ENCODE peak calls at places on chromosome 19, in five cellular contexts. F, W, I, S and K are unnamed samples.

GRCh38 chr19:58569943-58570670 is 3.0 kb downstream of the MZF1 start:
- DNase-seq in F (no peak), W (no peak), I (no peak), S (no peak), K (no peak)

GRCh38 chr19:16559896-16560295 is 12.3 kb downstream of the SLC35E1 start:
- DNase-seq in F (no peak), W (no peak), I (no peak), S (no peak), K (no peak)

GRCh38 chr19:17076539-17076919 is 952 bp downstream of the MYO9B start:
- DNase-seq in F (no peak), W (no peak), I (no peak), S (no peak), K (peak; percentile 44)

GRCh38 chr19:34734601-34735103 is 609 bp downstream of the ZNF181 start:
- DNase-seq in F (no peak), W (no peak), I (no peak), S (no peak), K (no peak)

GRCh38 chr19:18763674-18764590 is 27.2 kb downstream of the COMP start:
- DNase-seq in F (no peak), W (no peak), I (no peak), S (peak; percentile 88), K (peak; percentile 98)

GRCh38 chr19:4654437-4655361 is 15.4 kb downstream of the TNFAIP8L1 start:
- DNase-seq in F (no peak), W (no peak), I (no peak), S (no peak), K (no peak)

GRCh38 chr19:38028913-38029565 is 122.0 kb downstream of the SIPA1L3 start:
- DNase-seq in F (no peak), W (no peak), I (no peak), S (no peak), K (no peak)

GRCh38 chr19:41428481-41428859 is 1.3 kb upstream of the B3GNT8 start:
- DNase-seq in F (no peak), W (no peak), I (no peak), S (no peak), K (no peak)

GRCh38 chr19:15120135-15121026 is 13.2 kb downstream of the SYDE1 start:
- DNase-seq in F (no peak), W (no peak), I (no peak), S (no peak), K (no peak)

GRCh38 chr19:5655412-5655811 is 24.9 kb downstream of the MICOS13 start:
- DNase-seq in F (no peak), W (no peak), I (no peak), S (no peak), K (no peak)

GRCh38 chr19:41774515-41774980 is 19.2 kb downstream of the CEACAM6 start:
- DNase-seq in F (peak; percentile 88), W (no peak), I (peak; percentile 57), S (no peak), K (no peak)

GRCh38 chr19:35636651-35637050 is 4.9 kb upstream of the ETV2 start:
- DNase-seq in F (no peak), W (no peak), I (no peak), S (no peak), K (no peak)

GRCh38 chr19:39156230-39156890 is 30.8 kb downstream of the PAK4 start:
- DNase-seq in F (no peak), W (no peak), I (no peak), S (no peak), K (peak; percentile 72)

GRCh38 chr19:35973487-35973886 is 21.5 kb upstream of the SDHAF1 start:
- DNase-seq in F (no peak), W (no peak), I (peak; percentile 39), S (no peak), K (peak; percentile 17)

GRCh38 chr19:50432658-50433057 is at the start of gene MYBPC2:
- DNase-seq in F (no peak), W (no peak), I (no peak), S (no peak), K (no peak)

GRCh38 chr19:5718579-5719273 is 1.2 kb downstream of the LONP1 start:
- DNase-seq in F (peak; percentile 50), W (peak; percentile 92), I (peak; percentile 46), S (no peak), K (peak; percentile 91)

GRCh38 chr19:40147693-40148347 is 43.4 kb upstream of the MAP3K10 start:
- DNase-seq in F (no peak), W (peak; percentile 71), I (peak; percentile 46), S (no peak), K (peak; percentile 89)

GRCh38 chr19:18589380-18590272 is 1.0 kb downstream of the REX1BD start:
- DNase-seq in F (peak; percentile 73), W (peak; percentile 48), I (peak; percentile 82), S (peak; percentile 85), K (peak; percentile 91)

GRCh38 chr19:48135411-48135810 is 24.8 kb upstream of the PLA2G4C start:
- DNase-seq in F (no peak), W (no peak), I (no peak), S (peak; percentile 87), K (peak; percentile 14)

GRCh38 chr19:49094505-49095482 is 9.5 kb downstream of the SNRNP70 start:
- DNase-seq in F (no peak), W (no peak), I (no peak), S (no peak), K (peak; percentile 25)

GRCh38 chr19:13492128-13492527 is 14.2 kb downstream of the CACNA1A start:
- DNase-seq in F (no peak), W (peak; percentile 2), I (peak; percentile 4), S (no peak), K (peak; percentile 89)

GRCh38 chr19:4589579-4590410 is 30.3 kb upstream of the SEMA6B start:
- DNase-seq in F (no peak), W (no peak), I (no peak), S (peak; percentile 74), K (no peak)

GRCh38 chr19:18469245-18470107 is 31.5 kb upstream of the ISYNA1 start:
- DNase-seq in F (peak; percentile 32), W (peak; percentile 75), I (peak; percentile 81), S (peak; percentile 82), K (peak; percentile 76)

GRCh38 chr19:44512326-44513298 is 12.3 kb upstream of the ZNF180 start:
- DNase-seq in F (peak; percentile 24), W (peak; percentile 35), I (peak; percentile 79), S (peak; percentile 61), K (peak; percentile 76)

GRCh38 chr19:13788991-13789390 is 6.3 kb upstream of the ZSWIM4 start:
- DNase-seq in F (no peak), W (peak; percentile 63), I (no peak), S (no peak), K (peak; percentile 63)

GRCh38 chr19:56821209-56821608 is 19.3 kb downstream of the PEG3 start:
- DNase-seq in F (no peak), W (no peak), I (no peak), S (no peak), K (no peak)

GRCh38 chr19:21498651-21499050 is 6.8 kb upstream of the ZNF429 start:
- DNase-seq in F (no peak), W (no peak), I (no peak), S (no peak), K (no peak)

GRCh38 chr19:21491161-21491560 is 14.2 kb upstream of the ZNF429 start:
- DNase-seq in F (no peak), W (peak; percentile 2), I (no peak), S (no peak), K (peak; percentile 28)

GRCh38 chr19:21492932-21493906 is 12.2 kb upstream of the ZNF429 start:
- DNase-seq in F (no peak), W (no peak), I (no peak), S (no peak), K (no peak)

DNA sequence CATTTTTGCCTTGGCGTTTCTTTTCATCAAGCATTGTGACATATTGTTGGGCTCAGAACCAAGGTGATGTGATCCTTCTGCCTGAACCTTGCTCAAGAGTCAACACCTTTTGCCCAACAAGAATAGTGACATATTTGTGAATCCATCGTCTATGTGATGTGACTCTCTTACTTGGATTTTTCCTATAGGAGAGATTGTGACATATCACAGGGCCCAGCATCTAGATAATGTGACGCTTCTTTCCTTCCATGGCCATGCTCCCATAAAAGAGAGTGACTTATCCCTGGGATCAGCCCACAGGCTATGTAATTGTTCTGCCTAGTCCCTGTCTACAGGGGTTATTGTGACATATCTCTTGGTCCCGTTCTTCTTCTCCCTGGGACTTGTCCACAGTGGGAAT is 8.5 kb upstream of the ZNF429 start:
- DNase-seq in F (no peak), W (no peak), I (no peak), S (no peak), K (no peak)
- H3K4me2 ChIP-seq in F (no peak overlapping the region), W (no peak overlapping the region), I (no peak overlapping the region), S (no peak overlapping the region), K (no peak overlapping the region)

DNA sequence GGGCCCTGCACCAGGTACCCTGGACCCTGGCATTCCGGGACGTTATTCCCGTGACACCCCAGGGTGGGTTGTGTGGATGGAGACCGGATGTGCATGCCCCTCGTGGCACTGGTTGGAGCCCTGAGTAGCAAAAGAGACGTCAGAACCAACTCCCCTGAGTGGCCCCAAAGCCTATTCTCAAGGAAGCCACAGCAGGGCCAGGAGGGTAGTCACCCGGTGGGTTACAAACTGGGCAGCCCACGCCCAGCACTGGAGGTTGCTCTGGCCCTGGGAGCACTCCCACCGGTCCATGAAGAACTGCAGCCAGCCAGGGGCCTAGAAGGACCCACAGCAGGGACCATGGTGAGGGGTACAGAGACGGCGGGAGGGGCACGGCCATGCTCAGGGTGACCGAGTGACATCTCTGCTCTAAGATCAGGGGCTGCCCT is 7.5 kb downstream of the KLF16 start:
- DNase-seq in F (no peak), W (no peak), I (no peak), S (no peak), K (peak; percentile 81)
- H3K4me3 ChIP-seq in F (peak overlapping the region; percentile 22), W (peak overlapping the region; percentile 26), I (peak overlapping the region; percentile 31), S (peak overlapping the region; percentile 27), K (peak overlapping the region; percentile 66)

GRCh38 chr19:46392837-46393236 is 20.5 kb downstream of the CCDC8 start:
- DNase-seq in F (no peak), W (no peak), I (no peak), S (no peak), K (no peak)

GRCh38 chr19:46391296-46392251 is 21.8 kb downstream of the CCDC8 start:
- DNase-seq in F (no peak), W (no peak), I (no peak), S (no peak), K (no peak)

GRCh38 chr19:46393456-46394397 is 19.6 kb downstream of the CCDC8 start:
- DNase-seq in F (no peak), W (no peak), I (no peak), S (no peak), K (no peak)

GRCh38 chr19:46390866-46391265 is 22.5 kb downstream of the CCDC8 start:
- DNase-seq in F (no peak), W (no peak), I (no peak), S (no peak), K (peak; percentile 78)

DNA sequence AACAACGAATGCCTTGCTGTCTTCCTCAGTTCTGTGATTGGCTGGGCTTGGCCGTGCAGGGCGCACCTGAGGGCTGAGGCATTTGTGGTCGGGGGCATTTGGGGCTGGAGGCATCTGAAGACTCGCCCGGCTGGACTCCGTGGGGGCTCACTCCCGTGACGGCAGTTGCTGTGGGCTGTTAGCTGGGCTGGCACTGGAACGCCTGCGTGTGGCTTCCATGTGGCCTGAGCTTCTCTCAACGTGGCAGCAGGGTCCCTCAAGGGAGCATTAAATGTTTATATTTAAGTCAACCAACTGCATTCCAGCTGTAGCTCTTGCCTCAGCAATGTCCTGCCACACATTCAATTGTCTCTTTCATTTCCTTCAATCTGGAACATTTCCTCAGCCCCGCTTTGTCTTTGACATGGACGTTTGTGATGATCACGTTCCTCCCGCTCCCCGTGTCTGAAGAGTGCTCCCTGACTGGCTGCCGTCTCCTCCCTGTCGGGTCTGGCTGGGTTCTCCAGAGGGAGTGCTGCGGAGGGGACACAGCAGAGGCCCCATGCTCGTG is 21.0 kb downstream of the CCDC8 start:
- DNase-seq in F (no peak), W (peak; percentile 84), I (no peak), S (no peak), K (peak; percentile 61)
- H3K9me3 ChIP-seq in F (no peaks in the 10 kb centered on the region), W (no peaks in the 10 kb centered on the region), I (peaks cover 6% of the 10 kb centered on the region), S (no peaks in the 10 kb centered on the region), K (no peaks in the 10 kb centered on the region)

GRCh38 chr19:53554804-53555203 is 16.9 kb downstream of the ZNF331 start:
- DNase-seq in F (no peak), W (no peak), I (no peak), S (no peak), K (peak; percentile 18)
- H3K4me2 ChIP-seq in F (no peak overlapping the region), W (peak overlapping the region; percentile 80), I (no peak overlapping the region), S (peak overlapping the region; percentile 77), K (peak overlapping the region; percentile 63)